ENCODE peak calls at places on chromosomes 4 and X, in six cellular contexts. Z, W, J, L, K and R are unnamed samples.
A peak's percentile ranks its signal among the peaks of the same experiment; 100 is the strongest.

GRCh38 chr4:42377497-42377896 is 19.8 kb upstream of the SHISA3 start:
- DNase-seq in Z (no peak), W (no peak), J (no peak), L (no peak), K (no peak), R (no peak)

GRCh38 chrX:150897371-150898319 is 823 bp downstream of the CD99L2 start:
- DNase-seq in Z (no peak), W (peak; percentile 33), J (peak; percentile 40), L (peak; percentile 60), K (peak; percentile 32), R (peak; percentile 23)

GRCh38 chrX:72002886-72003285 is 92.2 kb downstream of the NHSL2 start:
- DNase-seq in Z (peak; percentile 15), W (no peak), J (no peak), L (no peak), K (no peak), R (no peak)

GRCh38 chr4:56723201-56723605 is 42.1 kb upstream of the HOPX start:
- DNase-seq in Z (no peak), W (peak; percentile 13), J (no peak), L (no peak), K (no peak), R (no peak)

GRCh38 chr4:152045781-152046571 is 285.2 kb upstream of the GATB start:
- DNase-seq in Z (peak; percentile 75), W (no peak), J (peak; percentile 4), L (peak; percentile 58), K (no peak), R (peak; percentile 81)

GRCh38 chr4:87843936-87844335 is 11.2 kb downstream of the MEPE start:
- DNase-seq in Z (no peak), W (peak; percentile 91), J (peak; percentile 83), L (no peak), K (peak; percentile 65), R (no peak)

GRCh38 chr4:79224777-79225104 is 101.1 kb downstream of the NAA11 start:
- DNase-seq in Z (no peak), W (no peak), J (no peak), L (no peak), K (no peak), R (no peak)

GRCh38 chr4:52290468-52290867 is 239.4 kb downstream of the SPATA18 start:
- DNase-seq in Z (no peak), W (no peak), J (no peak), L (no peak), K (no peak), R (no peak)

GRCh38 chrX:71859637-71860036 is 51.0 kb upstream of the NHSL2 start:
- DNase-seq in Z (peak; percentile 44), W (peak; percentile 61), J (peak; percentile 44), L (no peak), K (peak; percentile 49), R (peak; percentile 45)

GRCh38 chrX:134764202-134764785 is 106.0 kb upstream of the PLAC1 start:
- DNase-seq in Z (no peak), W (peak; percentile 65), J (peak; percentile 43), L (no peak), K (peak; percentile 60), R (no peak)

GRCh38 chr4:113050361-113050760 is 908 bp downstream of the ANK2 start:
- DNase-seq in Z (no peak), W (no peak), J (no peak), L (no peak), K (no peak), R (no peak)

GRCh38 chrX:44241551-44241950 is 101.9 kb downstream of the EFHC2 start:
- DNase-seq in Z (no peak), W (no peak), J (no peak), L (no peak), K (no peak), R (no peak)

GRCh38 chrX:44245730-44246129 is 97.7 kb downstream of the EFHC2 start:
- DNase-seq in Z (no peak), W (no peak), J (no peak), L (no peak), K (no peak), R (no peak)

GRCh38 chrX:44246826-44247225 is 96.6 kb downstream of the EFHC2 start:
- DNase-seq in Z (no peak), W (no peak), J (no peak), L (no peak), K (no peak), R (no peak)

GRCh38 chrX:44247468-44247867 is 96.0 kb downstream of the EFHC2 start:
- DNase-seq in Z (no peak), W (no peak), J (no peak), L (no peak), K (no peak), R (no peak)

GRCh38 chrX:44244008-44244407 is 99.5 kb downstream of the EFHC2 start:
- DNase-seq in Z (no peak), W (peak; percentile 43), J (peak; percentile 50), L (no peak), K (peak; percentile 53), R (no peak)
- TF ChIP-seq CTCF in Z (no peak), W (peak; percentile 61), J (peak; percentile 54), L (peak; percentile 34), K (peak; percentile 53), R (peak; percentile 41)

GRCh38 chrX:111360839-111361238 is 51.2 kb downstream of the DCX start:
- DNase-seq in Z (no peak), W (no peak), J (no peak), L (no peak), K (no peak), R (no peak)
- TF ChIP-seq CTCF in Z (no peak), W (no peak), J (no peak), L (no peak), K (no peak), R (no peak)

GRCh38 chr4:114136067-114136466 is 156.6 kb upstream of the ARSJ start:
- DNase-seq in Z (no peak), W (no peak), J (peak; percentile 17), L (no peak), K (no peak), R (no peak)

GRCh38 chr4:114137984-114138383 is 158.5 kb upstream of the ARSJ start:
- DNase-seq in Z (no peak), W (no peak), J (no peak), L (no peak), K (no peak), R (no peak)

GRCh38 chr4:114132199-114132598 is 152.8 kb upstream of the ARSJ start:
- DNase-seq in Z (no peak), W (no peak), J (no peak), L (no peak), K (no peak), R (no peak)

DNA sequence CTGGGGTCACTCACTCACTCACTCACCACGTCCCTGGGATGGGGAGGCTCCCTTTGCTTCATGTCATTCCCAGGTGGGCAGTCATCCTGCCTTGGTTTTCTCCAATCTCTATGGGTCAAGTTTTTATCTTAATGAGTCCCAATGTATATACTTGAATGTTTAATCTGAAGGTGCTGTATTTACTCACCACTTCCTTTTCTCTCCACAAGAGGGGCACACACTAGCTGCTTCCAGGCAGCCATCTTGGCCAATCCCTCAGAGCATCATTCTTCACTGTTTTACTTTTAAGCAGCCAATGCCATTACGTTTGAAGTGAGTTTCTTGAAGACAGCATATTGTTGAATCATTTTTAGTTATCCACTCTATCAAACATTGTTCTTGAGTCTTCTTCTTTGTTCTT is 153.4 kb upstream of the ARSJ start:
- DNase-seq in Z (no peak), W (no peak), J (peak; percentile 14), L (no peak), K (peak; percentile 46), R (no peak)
- TF ChIP-seq CTCF in Z (no peak), W (no peak), J (peak; percentile 41), L (no peak), K (peak; percentile 67), R (peak; percentile 39)

DNA sequence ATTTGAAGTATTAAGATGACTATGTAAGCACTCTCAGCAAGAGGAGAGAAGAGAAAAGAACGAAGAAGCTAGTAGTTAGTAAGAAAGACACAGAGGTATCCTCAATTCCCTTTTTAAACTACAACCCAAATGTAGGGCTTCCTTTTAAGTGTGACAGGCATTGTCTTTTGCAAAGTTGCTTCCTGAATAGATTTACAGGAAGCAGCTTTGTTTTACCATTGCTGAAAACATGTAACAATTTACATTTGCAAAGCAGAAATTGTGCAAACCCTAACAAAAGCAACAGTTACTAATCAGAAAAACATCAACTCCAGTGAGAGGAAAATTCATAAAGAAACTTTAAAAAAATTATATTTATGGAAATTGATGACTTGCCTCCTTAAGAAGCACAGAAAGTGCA is 96.4 kb downstream of the FAM13A start:
- DNase-seq in Z (no peak), W (no peak), J (peak; percentile 47), L (no peak), K (no peak), R (no peak)
- TF ChIP-seq CTCF in Z (no peak), W (no peak), J (no peak), L (no peak), K (no peak), R (no peak)

DNA sequence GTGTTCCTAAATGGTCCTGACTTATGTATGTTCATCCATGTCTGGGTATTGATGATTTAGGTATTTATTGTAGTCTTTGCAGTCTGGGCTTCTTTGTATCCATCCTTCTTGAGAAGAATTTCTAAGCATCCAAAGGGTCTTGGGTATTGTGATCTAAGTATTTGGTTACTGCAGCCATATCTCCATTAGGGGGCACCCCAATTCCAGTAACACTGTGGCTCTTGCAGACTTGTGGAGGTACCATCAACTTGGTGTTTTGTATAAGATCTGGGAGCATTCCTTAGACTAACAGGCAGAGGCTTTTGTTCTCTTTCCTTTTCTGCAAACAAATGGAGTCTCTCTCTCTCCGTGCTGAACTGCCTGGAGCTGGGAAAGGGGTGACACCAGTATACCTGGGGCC is 113.7 kb upstream of the NEXMIF start:
- DNase-seq in Z (no peak), W (peak; percentile 8), J (peak; percentile 46), L (no peak), K (peak; percentile 33), R (no peak)
- TF ChIP-seq CTCF in Z (no peak), W (no peak), J (peak; percentile 34), L (no peak), K (peak; percentile 36), R (no peak)

GRCh38 chr4:169163947-169164668 is 106.6 kb downstream of the SH3RF1 start:
- DNase-seq in Z (no peak), W (no peak), J (no peak), L (no peak), K (no peak), R (no peak)
- TF ChIP-seq CTCF in Z (no peak), W (no peak), J (no peak), L (no peak), K (no peak), R (no peak)

GRCh38 chrX:4706961-4707360 is 993.5 kb upstream of the PRKX start:
- DNase-seq in Z (no peak), W (no peak), J (no peak), L (no peak), K (no peak), R (no peak)

GRCh38 chrX:4708970-4709760 is 995.7 kb upstream of the PRKX start:
- DNase-seq in Z (no peak), W (no peak), J (no peak), L (no peak), K (no peak), R (no peak)

GRCh38 chrX:4710618-4711433 is 997.4 kb upstream of the PRKX start:
- DNase-seq in Z (no peak), W (peak; percentile 29), J (no peak), L (no peak), K (no peak), R (no peak)
- TF ChIP-seq CTCF in Z (no peak), W (no peak), J (no peak), L (no peak), K (no peak), R (no peak)

GRCh38 chr4:6134612-6135220 is 65.6 kb downstream of the JAKMIP1 start:
- DNase-seq in Z (no peak), W (peak; percentile 28), J (no peak), L (no peak), K (no peak), R (no peak)
- TF ChIP-seq CTCF in Z (no peak), W (no peak), J (no peak), L (no peak), K (no peak), R (no peak)